ENCODE peak calls at places on chromosomes 4 and X, in ten cellular contexts. M, F, X, C, I, Y, B, E, T and K are unnamed samples. For H3K36me3, the result is how much of the 10 kb centered on the place peaks cover.

GRCh38 chr4:4248885-4249203 is 821 bp upstream of the TMEM128 start:
- DNase-seq in M (no peak), F (no peak), X (no peak), C (no peak), I (no peak), Y (no peak), B (no peak), E (no peak), T (no peak), K (no peak)

GRCh38 chr4:185359767-185360446 is 35.8 kb downstream of the LRP2BP start:
- DNase-seq in M (no peak), F (no peak), X (peak), C (no peak), I (no peak), Y (no peak), B (no peak), E (no peak), T (no peak), K (no peak)

GRCh38 chrX:106997611-106998010 is 2.4 kb downstream of the MORC4 start:
- DNase-seq in M (no peak), F (no peak), X (no peak), C (no peak), I (no peak), Y (no peak), B (no peak), E (no peak), T (no peak), K (no peak)

GRCh38 chr4:90025248-90025647 is 101.9 kb upstream of the CCSER1 start:
- DNase-seq in M (no peak), F (no peak), X (no peak), C (no peak), I (no peak), Y (no peak), B (no peak), E (no peak), T (no peak), K (no peak)

GRCh38 chr4:147732516-147733193 is 767 bp downstream of the ARHGAP10 start:
- DNase-seq in M (no peak), F (peak), X (no peak), C (peak), I (peak), Y (peak), B (peak), E (peak), T (no peak), K (peak)

GRCh38 chr4:153532227-153532626 is 66.1 kb downstream of the TMEM131L start:
- DNase-seq in M (no peak), F (no peak), X (no peak), C (no peak), I (no peak), Y (no peak), B (no peak), E (no peak), T (no peak), K (no peak)

GRCh38 chr4:31045724-31046318 is 325.7 kb downstream of the PCDH7 start:
- DNase-seq in M (peak), F (no peak), X (peak), C (no peak), I (peak), Y (no peak), B (no peak), E (peak), T (no peak), K (no peak)

GRCh38 chrX:24479924-24480722 is 15.0 kb downstream of the PDK3 start:
- DNase-seq in M (peak), F (peak), X (no peak), C (peak), I (peak), Y (no peak), B (no peak), E (no peak), T (no peak), K (no peak)

GRCh38 chrX:115591420-115591819 is 30.4 kb downstream of the PLS3 start:
- DNase-seq in M (no peak), F (no peak), X (no peak), C (no peak), I (no peak), Y (no peak), B (no peak), E (no peak), T (no peak), K (no peak)

GRCh38 chrX:102067966-102068723 is 57.3 kb upstream of the TCEAL2 start:
- DNase-seq in M (peak), F (no peak), X (peak), C (no peak), I (peak), Y (no peak), B (no peak), E (peak), T (no peak), K (no peak)

GRCh38 chr4:55068522-55068921 is 56.9 kb downstream of the KDR start:
- DNase-seq in M (no peak), F (no peak), X (no peak), C (no peak), I (no peak), Y (no peak), B (no peak), E (no peak), T (no peak), K (no peak)

GRCh38 chrX:22338740-22339139 is 66.0 kb downstream of the CBLL2 start:
- DNase-seq in M (no peak), F (no peak), X (no peak), C (no peak), I (no peak), Y (no peak), B (no peak), E (no peak), T (no peak), K (no peak)

GRCh38 chr4:143025111-143025704 is 159.5 kb upstream of the USP38 start:
- DNase-seq in M (no peak), F (no peak), X (peak), C (no peak), I (peak), Y (no peak), B (no peak), E (peak), T (peak), K (no peak)

GRCh38 chrX:111100191-111100590 is 4.2 kb downstream of the PAK3 start:
- DNase-seq in M (peak), F (no peak), X (no peak), C (no peak), I (peak), Y (no peak), B (no peak), E (peak), T (no peak), K (peak)

DNA sequence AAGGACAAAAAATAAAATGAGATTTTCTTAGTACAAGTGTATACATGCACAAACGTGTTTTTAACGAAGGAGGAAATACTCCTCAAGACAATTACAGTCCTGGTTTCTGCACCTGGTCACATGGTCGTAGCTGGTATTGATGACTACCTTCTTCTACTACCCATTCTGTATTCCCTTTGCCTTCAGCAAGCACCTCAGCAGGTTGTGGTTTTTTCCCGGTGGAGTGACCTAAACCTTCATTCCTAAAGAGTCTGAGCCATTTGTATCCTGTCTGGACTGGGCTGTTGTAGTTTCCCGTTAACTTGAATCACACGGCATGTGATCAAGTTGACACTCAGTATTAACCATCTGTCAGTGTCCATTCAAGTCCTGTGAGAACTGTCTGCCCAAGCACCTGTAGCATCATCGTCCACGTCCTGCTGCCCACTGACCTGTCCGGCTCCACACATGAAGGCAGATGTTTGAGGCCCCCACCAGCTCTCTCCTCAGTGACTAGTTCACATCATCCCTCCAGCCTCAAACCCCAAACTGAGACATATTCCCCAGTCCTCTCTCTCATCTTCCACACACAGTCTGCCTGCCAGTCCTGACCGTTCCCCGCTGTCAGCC is 31.1 kb upstream of the TBC1D14 start:
- DNase-seq in M (no peak), F (no peak), X (no peak), C (no peak), I (no peak), Y (no peak), B (no peak), E (no peak), T (no peak), K (no peak)
- H3K36me3 ChIP-seq in M (under half), F (half or more), X (under half), C (half or more), I (under half), Y (under half), B (half or more), E (half or more), T (under half), K (under half)

GRCh38 chr4:176755624-176756023 is 37.1 kb downstream of the VEGFC start:
- DNase-seq in M (no peak), F (no peak), X (no peak), C (no peak), I (no peak), Y (no peak), B (no peak), E (no peak), T (no peak), K (no peak)
- H3K4me3 ChIP-seq in M (no peak), F (no peak), X (no peak), C (no peak), I (no peak), Y (no peak), B (no peak), E (no peak), T (no peak), K (no peak)

GRCh38 chrX:38806054-38806389 is 4.8 kb downstream of the MID1IP1 start:
- DNase-seq in M (peak), F (no peak), X (no peak), C (no peak), I (no peak), Y (no peak), B (no peak), E (no peak), T (no peak), K (no peak)
- H3K36me3 ChIP-seq in M (under half), F (under half), X (under half), C (under half), I (under half), Y (under half), B (under half), E (under half), T (under half), K (under half)

DNA sequence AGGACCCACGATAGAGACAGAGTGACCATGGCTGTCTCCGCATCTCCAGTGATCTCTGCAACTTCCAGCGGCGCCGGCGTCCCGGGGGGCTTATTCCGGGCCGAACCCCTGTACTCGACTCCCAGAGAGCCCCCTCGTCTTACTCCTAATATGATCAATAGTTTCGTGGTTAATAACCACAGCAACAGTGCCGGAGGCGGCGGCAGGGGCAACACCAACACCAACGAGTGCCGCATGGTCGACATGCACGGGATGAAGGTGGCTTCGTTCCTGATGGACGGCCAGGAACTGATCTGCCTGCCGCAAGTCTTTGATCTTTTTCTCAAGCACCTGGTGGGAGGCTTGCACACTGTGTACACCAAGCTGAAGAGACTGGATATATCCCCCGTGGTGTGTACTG is 343 bp downstream of the DACH2 start:
- DNase-seq in M (no peak), F (no peak), X (no peak), C (no peak), I (no peak), Y (no peak), B (no peak), E (no peak), T (no peak), K (no peak)
- H3K4me3 ChIP-seq in M (no peak), F (peak), X (peak), C (peak), I (peak), Y (peak), B (peak), E (peak), T (peak), K (peak)

GRCh38 chr4:7780751-7781348 is 158.8 kb downstream of the AFAP1 start:
- DNase-seq in M (no peak), F (no peak), X (no peak), C (no peak), I (no peak), Y (no peak), B (no peak), E (no peak), T (no peak), K (no peak)
- H3K36me3 ChIP-seq in M (under half), F (under half), X (half or more), C (under half), I (under half), Y (under half), B (under half), E (half or more), T (under half), K (under half)

DNA sequence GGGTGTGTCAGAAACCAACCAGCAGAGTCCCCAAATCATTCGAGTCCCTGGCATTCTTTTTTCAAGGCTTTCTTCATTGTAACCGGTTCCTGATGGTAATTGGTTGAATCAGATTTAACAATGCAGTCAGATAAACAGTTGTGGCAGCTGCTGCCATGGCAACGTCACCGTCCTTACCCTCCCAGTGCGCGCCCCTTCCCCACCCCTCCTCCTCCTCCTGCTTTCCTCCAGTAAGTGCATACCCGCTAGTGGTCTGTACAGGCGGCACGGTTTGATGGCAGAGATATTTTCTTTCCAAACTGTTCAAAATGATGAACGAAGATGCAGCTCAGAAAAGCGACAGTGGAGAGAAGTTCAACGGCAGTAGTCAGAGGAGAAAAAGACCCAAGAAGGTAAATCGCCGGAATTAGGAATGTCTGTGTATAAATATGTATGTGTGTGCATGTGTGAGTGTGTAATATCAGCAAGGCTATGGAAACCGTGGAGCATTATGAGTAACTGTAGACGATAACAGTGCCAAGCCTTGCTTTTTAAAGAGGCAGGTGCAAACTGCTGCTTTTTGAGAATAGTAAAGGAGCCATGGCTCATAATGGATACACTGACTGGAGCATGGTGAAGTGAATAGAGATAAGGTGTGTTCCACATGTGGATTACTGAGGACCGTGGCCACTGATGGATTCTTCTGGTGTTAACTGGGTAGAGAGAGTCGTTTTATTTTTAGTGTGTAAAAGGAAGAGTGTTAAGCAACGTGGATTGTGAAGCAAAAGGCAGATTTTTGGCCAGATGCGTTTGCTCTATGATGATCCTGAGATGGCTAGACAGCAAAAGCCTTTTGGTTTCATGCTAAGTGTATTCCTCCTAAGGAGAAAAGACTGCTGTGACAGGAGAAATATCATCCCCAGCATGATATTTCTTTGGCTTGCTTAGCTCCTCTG is at the start of gene ANK2:
- DNase-seq in M (no peak), F (no peak), X (no peak), C (no peak), I (no peak), Y (no peak), B (peak), E (peak), T (no peak), K (no peak)
- H3K4me3 ChIP-seq in M (no peak), F (no peak), X (peak), C (no peak), I (no peak), Y (peak), B (no peak), E (peak), T (no peak), K (no peak)